ENCODE peak calls at places on chromosome 10, in six cellular contexts. One of them, this sample, is unnamed.

GRCh38 chr10:80609331-80609730 is 71.6 kb downstream of the SH2D4B start:
- DNase-seq in effector CD4-positive, alpha-beta T cell: no peak
- DNase-seq in renal cortical epithelial cell: no peak
- DNase-seq in T-helper 1 cell: no peak
- DNase-seq in body of pancreas: no peak
- DNase-seq in PC-3: no peak
- DNase-seq in this sample: no peak

GRCh38 chr10:21499910-21500577 is 25.4 kb downstream of the SKIDA1 start:
- DNase-seq in PC-3: no peak
- DNase-seq in T-helper 1 cell: no peak
- DNase-seq in body of pancreas: no peak
- DNase-seq in renal cortical epithelial cell: no peak
- DNase-seq in effector CD4-positive, alpha-beta T cell: no peak
- DNase-seq in this sample: peak; percentile 86

GRCh38 chr10:116215651-116216050 is 57.4 kb downstream of the GFRA1 start:
- DNase-seq in PC-3: no peak
- DNase-seq in T-helper 1 cell: no peak
- DNase-seq in body of pancreas: no peak
- DNase-seq in renal cortical epithelial cell: no peak
- DNase-seq in effector CD4-positive, alpha-beta T cell: no peak
- DNase-seq in this sample: no peak

GRCh38 chr10:27658788-27659187 is 86.8 kb downstream of the MKX start:
- DNase-seq in PC-3: peak; percentile 75
- DNase-seq in T-helper 1 cell: no peak
- DNase-seq in body of pancreas: no peak
- DNase-seq in effector CD4-positive, alpha-beta T cell: no peak
- DNase-seq in renal cortical epithelial cell: peak; percentile 23
- DNase-seq in this sample: no peak

GRCh38 chr10:50604049-50604640 is 19.6 kb downstream of the SGMS1 start:
- DNase-seq in effector CD4-positive, alpha-beta T cell: no peak
- DNase-seq in renal cortical epithelial cell: no peak
- DNase-seq in PC-3: peak; percentile 64
- DNase-seq in body of pancreas: no peak
- DNase-seq in T-helper 1 cell: no peak
- DNase-seq in this sample: no peak

GRCh38 chr10:102421645-102422585 is 1.3 kb downstream of the FBXL15 start:
- DNase-seq in body of pancreas: peak; percentile 75
- DNase-seq in T-helper 1 cell: no peak
- DNase-seq in effector CD4-positive, alpha-beta T cell: no peak
- DNase-seq in PC-3: peak; percentile 34
- DNase-seq in renal cortical epithelial cell: no peak
- DNase-seq in this sample: no peak

GRCh38 chr10:79380125-79380917 is 33.1 kb downstream of the PPIF start:
- DNase-seq in PC-3: peak; percentile 77
- DNase-seq in T-helper 1 cell: no peak
- DNase-seq in renal cortical epithelial cell: peak; percentile 70
- DNase-seq in effector CD4-positive, alpha-beta T cell: no peak
- DNase-seq in body of pancreas: no peak
- DNase-seq in this sample: no peak

GRCh38 chr10:131773989-131774343 is 126.8 kb upstream of the PPP2R2D start:
- DNase-seq in T-helper 1 cell: no peak
- DNase-seq in renal cortical epithelial cell: no peak
- DNase-seq in body of pancreas: no peak
- DNase-seq in PC-3: no peak
- DNase-seq in effector CD4-positive, alpha-beta T cell: no peak
- DNase-seq in this sample: no peak

GRCh38 chr10:76902949-76903348 is 734.7 kb downstream of the KCNMA1 start:
- DNase-seq in T-helper 1 cell: no peak
- DNase-seq in effector CD4-positive, alpha-beta T cell: no peak
- DNase-seq in PC-3: peak; percentile 74
- DNase-seq in renal cortical epithelial cell: no peak
- DNase-seq in body of pancreas: no peak
- DNase-seq in this sample: peak; percentile 81

GRCh38 chr10:66844176-66844947 is 81.5 kb upstream of the LRRTM3 start:
- DNase-seq in body of pancreas: no peak
- DNase-seq in T-helper 1 cell: no peak
- DNase-seq in effector CD4-positive, alpha-beta T cell: no peak
- DNase-seq in renal cortical epithelial cell: no peak
- DNase-seq in PC-3: peak; percentile 96
- DNase-seq in this sample: no peak

GRCh38 chr10:80444646-80445319 is 9.3 kb upstream of the TSPAN14 start:
- DNase-seq in body of pancreas: peak; percentile 73
- DNase-seq in renal cortical epithelial cell: peak; percentile 55
- DNase-seq in T-helper 1 cell: peak; percentile 49
- DNase-seq in PC-3: no peak
- DNase-seq in effector CD4-positive, alpha-beta T cell: peak; percentile 70
- DNase-seq in this sample: peak; percentile 58